ENCODE peak calls at places on chromosomes 4 and X, in eight cellular contexts. T is GM13977, B is GM06990, D is right lobe of liver, R is upper lobe of right lung, V is B cell, K is progenitor cell of endocrine pancreas, F is nephron progenitor cell. X is an unnamed sample.
A peak's percentile ranks its signal among the peaks of the same experiment; 100 is the strongest.

GRCh38 chrX:53711446-53711845 is 24.9 kb upstream of the HUWE1 start:
- DNase-seq in T (no peak), B (no peak), D (no peak), R (no peak), V (no peak), K (no peak), F (no peak), X (no peak)

GRCh38 chr4:124947622-124948265 is 235.2 kb upstream of the ANKRD50 start:
- DNase-seq in T (no peak), B (no peak), D (no peak), R (no peak), V (no peak), K (no peak), F (no peak), X (no peak)

GRCh38 chr4:21819086-21819485 is 129.5 kb downstream of the KCNIP4 start:
- DNase-seq in T (no peak), B (no peak), D (no peak), R (no peak), V (no peak), K (no peak), F (no peak), X (no peak)

GRCh38 chrX:148135738-148136137 is 154.6 kb downstream of the FMR1NB start:
- DNase-seq in T (no peak), B (no peak), D (no peak), R (no peak), V (no peak), K (no peak), F (no peak), X (peak; percentile 2)

GRCh38 chr4:89300060-89300459 is 7.5 kb downstream of the GPRIN3 start:
- DNase-seq in T (no peak), B (no peak), D (no peak), R (no peak), V (no peak), K (no peak), F (no peak), X (no peak)

GRCh38 chrX:3415011-3415410 is 68.6 kb upstream of the MXRA5 start:
- DNase-seq in T (no peak), B (no peak), D (no peak), R (no peak), V (no peak), K (no peak), F (no peak), X (no peak)

GRCh38 chr4:170004656-170005250 is 21.4 kb downstream of the MFAP3L start:
- DNase-seq in T (no peak), B (no peak), D (no peak), R (no peak), V (no peak), K (no peak), F (no peak), X (peak; percentile 73)

GRCh38 chr4:41433361-41433760 is 104.6 kb upstream of the LIMCH1 start:
- DNase-seq in T (no peak), B (no peak), D (no peak), R (no peak), V (no peak), K (no peak), F (no peak), X (no peak)

GRCh38 chr4:2805712-2806391 is 13.0 kb downstream of the SH3BP2 start:
- DNase-seq in T (no peak), B (no peak), D (peak; percentile 70), R (peak; percentile 91), V (no peak), K (no peak), F (no peak), X (no peak)

GRCh38 chr4:179164642-179165338 is 1722.6 kb upstream of the AGA start:
- DNase-seq in T (no peak), B (no peak), D (no peak), R (no peak), V (no peak), K (no peak), F (no peak), X (no peak)

GRCh38 chr4:8766610-8767009 is 105.0 kb downstream of the HMX1 start:
- DNase-seq in T (no peak), B (no peak), D (no peak), R (peak; percentile 46), V (no peak), K (no peak), F (no peak), X (no peak)

GRCh38 chr4:8281519-8282133 is 12.1 kb downstream of the HTRA3 start:
- DNase-seq in T (no peak), B (no peak), D (no peak), R (no peak), V (no peak), K (no peak), F (no peak), X (no peak)

GRCh38 chr4:101102114-101102752 is 245.1 kb downstream of the PPP3CA start:
- DNase-seq in T (no peak), B (no peak), D (no peak), R (no peak), V (no peak), K (no peak), F (no peak), X (no peak)

GRCh38 chrX:44203791-44204190 is 139.7 kb downstream of the EFHC2 start:
- DNase-seq in T (no peak), B (no peak), D (no peak), R (no peak), V (no peak), K (no peak), F (no peak), X (no peak)
- TF ChIP-seq CTCF in T (no peak), B (peak; percentile 22), D (no peak), R (no peak), V (no peak), K (no peak), F (no peak), X (peak; percentile 5)

DNA sequence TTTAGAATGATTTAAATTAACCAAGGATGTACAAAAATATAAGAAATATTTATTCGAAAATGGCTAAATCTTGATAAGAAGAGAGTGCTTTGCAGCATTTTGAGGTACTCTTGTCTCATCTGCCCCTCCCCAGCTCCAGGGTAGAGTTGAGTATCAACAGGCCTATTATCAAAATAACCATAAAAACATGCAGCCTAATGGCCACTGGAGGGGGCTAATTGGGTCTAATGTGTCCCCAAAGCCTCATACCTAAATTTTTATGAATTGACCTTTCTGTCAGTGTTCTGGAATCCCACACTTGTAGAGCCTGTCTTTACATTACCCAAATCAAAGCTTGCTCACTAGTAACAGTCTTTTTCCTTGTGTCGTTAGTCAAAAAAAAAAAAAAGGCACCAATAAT is 544.9 kb upstream of the CPXCR1 start:
- DNase-seq in T (no peak), B (no peak), D (no peak), R (no peak), V (no peak), K (no peak), F (no peak), X (no peak)
- TF ChIP-seq CTCF in T (no peak), B (no peak), D (no peak), R (no peak), V (no peak), K (no peak), F (no peak), X (no peak)

DNA sequence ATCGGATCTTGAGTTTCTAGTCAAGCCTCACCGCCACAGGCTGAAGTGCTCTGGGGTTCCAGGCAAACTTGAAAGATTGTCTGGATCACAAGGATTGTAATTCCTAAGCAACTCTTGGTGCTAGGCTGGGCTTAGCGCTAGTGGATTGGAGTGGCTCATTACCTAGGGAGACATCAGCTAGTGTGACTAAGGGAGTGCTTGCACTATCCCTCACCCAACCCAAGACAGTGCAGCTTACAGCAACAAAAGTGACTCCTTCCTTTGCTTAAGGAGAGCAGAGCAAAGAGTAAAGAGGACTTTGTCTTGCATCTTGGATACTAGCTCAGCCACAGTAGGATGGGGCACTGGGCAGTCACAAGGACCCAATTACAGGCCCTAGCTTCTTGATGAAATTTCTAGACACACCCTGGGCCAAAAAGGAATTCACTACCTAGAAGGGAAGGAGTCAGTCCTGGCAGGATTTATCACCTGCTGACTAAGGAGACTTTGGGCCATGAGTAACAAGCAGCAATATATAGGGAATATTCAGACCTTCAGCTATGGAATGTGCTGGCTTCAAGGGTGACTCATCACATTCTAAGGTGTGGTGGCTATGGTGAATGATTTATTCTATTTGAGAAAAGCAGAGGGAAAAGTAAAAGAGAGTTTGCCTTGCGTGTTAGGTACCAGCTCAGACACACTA is 1212.4 kb downstream of the PCDH18 start:
- DNase-seq in T (no peak), B (no peak), D (no peak), R (no peak), V (no peak), K (no peak), F (no peak), X (peak; percentile 71)
- TF ChIP-seq CTCF in T (no peak), B (no peak), D (no peak), R (no peak), V (no peak), K (no peak), F (no peak), X (no peak)

DNA sequence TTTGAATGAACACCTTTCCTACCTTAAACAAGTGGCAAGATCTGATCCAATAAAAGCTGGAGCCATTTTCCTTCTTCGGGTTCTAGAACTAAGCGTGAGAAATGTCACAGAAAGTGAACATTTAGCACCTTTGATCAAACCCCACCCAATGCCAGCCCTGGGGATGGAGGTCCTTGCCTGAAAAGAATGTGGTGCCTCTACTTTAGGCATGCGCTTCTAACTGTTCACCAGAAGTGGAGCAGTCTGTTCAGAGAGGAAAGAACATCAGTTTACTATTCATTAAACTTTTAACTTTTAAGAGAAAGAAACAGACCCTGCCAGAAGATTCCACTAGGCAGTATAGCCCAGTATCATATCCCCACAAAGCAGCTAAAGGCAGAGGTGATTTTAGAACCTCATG is 75.9 kb downstream of the INTS12 start:
- DNase-seq in T (no peak), B (no peak), D (no peak), R (no peak), V (no peak), K (no peak), F (no peak), X (no peak)
- TF ChIP-seq CTCF in T (no peak), B (peak; percentile 11), D (no peak), R (no peak), V (no peak), K (no peak), F (no peak), X (no peak)

X was measured in retinal pigment epithelial cell.